ENCODE peak calls at places on chromosomes 7 and 10, in ten cellular contexts. J is upper lobe of right lung; Q is tibial artery; B is CD4-positive, alpha-beta memory T cell; C is ovary; I is uterus; G is psoas muscle; W is CD8-positive, alpha-beta memory T cell; E is transverse colon; L is cardiac muscle cell. T is an unnamed sample.

GRCh38 chr10:97229322-97229721 is 43.6 kb upstream of the SLIT1 start:
- DNase-seq in J (no peak), Q (no peak), B (no peak), C (no peak), I (no peak), G (no peak), W (no peak), E (no peak), L (no peak), T (no peak)

GRCh38 chr10:2214805-2215204 is 477.5 kb upstream of the ADARB2 start:
- DNase-seq in J (no peak), Q (no peak), B (no peak), C (no peak), I (no peak), G (no peak), W (no peak), E (no peak), L (no peak), T (no peak)

GRCh38 chr10:104054430-104054829 is 31.2 kb downstream of the COL17A1 start:
- DNase-seq in J (no peak), Q (no peak), B (no peak), C (no peak), I (no peak), G (no peak), W (no peak), E (no peak), L (no peak), T (no peak)

GRCh38 chr10:93873427-93874115 is 20.2 kb upstream of the SLC35G1 start:
- DNase-seq in J (no peak), Q (no peak), B (no peak), C (no peak), I (no peak), G (no peak), W (no peak), E (no peak), L (no peak), T (no peak)

GRCh38 chr7:1022356-1022755 is 22.0 kb upstream of the GPR146 start:
- DNase-seq in J (no peak), Q (no peak), B (no peak), C (no peak), I (no peak), G (peak; percentile 12), W (no peak), E (no peak), L (no peak), T (no peak)

GRCh38 chr10:17229016-17229716 is 1.1 kb downstream of the VIM start:
- DNase-seq in J (peak; percentile 91), Q (peak; percentile 94), B (peak; percentile 79), C (peak; percentile 95), I (peak; percentile 93), G (peak; percentile 94), W (peak; percentile 92), E (peak; percentile 82), L (peak; percentile 91), T (peak; percentile 72)

GRCh38 chr10:6292741-6293151 is 90.0 kb downstream of the PFKFB3 start:
- DNase-seq in J (no peak), Q (no peak), B (no peak), C (no peak), I (no peak), G (no peak), W (no peak), E (no peak), L (no peak), T (no peak)

GRCh38 chr10:49328401-49329185 is 29.6 kb downstream of the C10orf71 start:
- DNase-seq in J (no peak), Q (no peak), B (no peak), C (peak; percentile 2), I (no peak), G (no peak), W (no peak), E (no peak), L (no peak), T (no peak)

GRCh38 chr7:22586806-22587180 is 86.8 kb upstream of the STEAP1B start:
- DNase-seq in J (no peak), Q (no peak), B (no peak), C (no peak), I (no peak), G (no peak), W (no peak), E (no peak), L (peak; percentile 67), T (no peak)

GRCh38 chr7:111931016-111931517 is 275.1 kb downstream of the DOCK4 start:
- DNase-seq in J (no peak), Q (no peak), B (no peak), C (no peak), I (no peak), G (no peak), W (no peak), E (no peak), L (no peak), T (no peak)

GRCh38 chr7:132576723-132577089 is 436 bp upstream of the PLXNA4 start:
- DNase-seq in J (no peak), Q (no peak), B (no peak), C (no peak), I (no peak), G (no peak), W (no peak), E (no peak), L (peak; percentile 42), T (no peak)

GRCh38 chr7:25804154-25804553 is 347.8 kb upstream of the NFE2L3 start:
- DNase-seq in J (no peak), Q (no peak), B (no peak), C (no peak), I (no peak), G (no peak), W (no peak), E (no peak), L (no peak), T (no peak)

GRCh38 chr10:71638087-71638576 is 81.4 kb downstream of the C10orf105 start:
- DNase-seq in J (peak; percentile 75), Q (no peak), B (no peak), C (no peak), I (no peak), G (no peak), W (no peak), E (peak; percentile 76), L (no peak), T (no peak)

GRCh38 chr7:159094919-159095915 is 49.5 kb downstream of the VIPR2 start:
- DNase-seq in J (peak; percentile 35), Q (no peak), B (no peak), C (peak; percentile 11), I (no peak), G (no peak), W (no peak), E (no peak), L (no peak), T (no peak)

GRCh38 chr7:159092701-159093121 is 52.0 kb downstream of the VIPR2 start:
- DNase-seq in J (peak; percentile 30), Q (peak; percentile 63), B (no peak), C (no peak), I (no peak), G (no peak), W (no peak), E (peak; percentile 4), L (no peak), T (no peak)

GRCh38 chr7:159093351-159093971 is 51.2 kb downstream of the VIPR2 start:
- DNase-seq in J (peak; percentile 55), Q (no peak), B (no peak), C (peak; percentile 15), I (no peak), G (no peak), W (no peak), E (peak; percentile 5), L (no peak), T (no peak)

GRCh38 chr7:159095979-159096411 is 48.7 kb downstream of the VIPR2 start:
- DNase-seq in J (peak; percentile 53), Q (no peak), B (no peak), C (peak; percentile 10), I (no peak), G (no peak), W (no peak), E (peak; percentile 5), L (no peak), T (no peak)

DNA sequence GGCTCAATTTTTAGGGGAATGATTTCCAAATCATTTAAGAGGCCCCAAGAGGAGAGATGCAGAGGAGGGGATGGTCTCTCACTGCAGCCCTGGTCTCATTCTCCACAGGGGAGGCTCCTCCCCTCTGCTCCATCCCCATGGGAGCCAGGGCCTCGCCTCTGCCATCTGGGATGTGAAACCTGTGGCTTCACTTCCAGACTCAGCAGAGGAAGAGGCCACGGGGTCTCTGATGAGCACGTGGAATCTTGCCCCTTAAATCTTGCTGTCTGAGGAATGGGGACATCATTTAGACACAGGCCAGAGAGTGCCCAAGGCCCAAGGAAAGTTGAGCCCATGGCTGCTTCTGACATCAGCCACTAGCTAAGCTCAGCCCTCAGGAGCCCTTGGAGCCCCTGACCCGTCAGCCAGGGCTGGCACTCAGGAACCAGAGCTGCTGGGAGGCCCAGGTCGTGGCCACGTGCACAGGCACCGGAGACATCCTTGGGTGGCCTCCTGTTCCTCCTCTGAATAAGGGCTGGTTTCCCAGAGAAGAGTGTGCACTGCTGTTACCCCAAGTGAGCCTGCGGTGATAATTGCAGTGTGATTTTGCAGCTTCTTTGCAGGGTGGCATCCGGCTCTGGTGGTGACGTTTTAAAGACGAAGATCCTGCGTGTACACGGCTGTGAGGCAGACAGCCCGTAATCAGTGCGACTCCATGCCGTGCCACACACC is 50.5 kb downstream of the VIPR2 start:
- DNase-seq in J (peak; percentile 40), Q (no peak), B (no peak), C (peak; percentile 12), I (no peak), G (no peak), W (no peak), E (peak; percentile 3), L (no peak), T (no peak)
- H3K9me3 ChIP-seq in J (no peaks in the 10 kb centered on the region), Q (no peaks in the 10 kb centered on the region), B (no peaks in the 10 kb centered on the region), C (no peaks in the 10 kb centered on the region), I (no peaks in the 10 kb centered on the region), G (no peaks in the 10 kb centered on the region), W (no peaks in the 10 kb centered on the region), E (no peaks in the 10 kb centered on the region), L (no peaks in the 10 kb centered on the region), T (no peaks in the 10 kb centered on the region)

DNA sequence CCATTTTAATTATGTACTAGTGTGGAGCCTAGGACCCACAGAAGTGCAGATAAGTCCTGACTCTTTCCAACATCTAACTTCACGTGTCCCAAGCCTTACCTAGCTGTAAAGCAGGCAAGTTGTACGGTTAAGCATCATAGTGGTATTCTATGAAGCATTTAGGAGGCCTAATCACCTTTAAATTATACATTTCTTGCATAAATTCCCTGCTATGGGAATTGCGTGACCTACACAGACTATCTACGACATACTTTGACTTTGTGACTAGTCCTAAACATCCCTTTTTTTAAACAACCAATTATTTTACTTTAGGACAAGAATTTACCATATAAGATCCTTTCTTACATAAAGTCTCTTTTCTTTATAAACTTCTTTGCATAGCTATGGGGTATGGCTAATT is 37.7 kb upstream of the LRGUK start:
- DNase-seq in J (no peak), Q (no peak), B (no peak), C (no peak), I (no peak), G (no peak), W (no peak), E (no peak), L (no peak), T (no peak)
- H3K9me3 ChIP-seq in J (peaks cover 12% of the 10 kb centered on the region), Q (no peaks in the 10 kb centered on the region), B (peaks cover 3% of the 10 kb centered on the region), C (no peaks in the 10 kb centered on the region), I (no peaks in the 10 kb centered on the region), G (no peaks in the 10 kb centered on the region), W (no peaks in the 10 kb centered on the region), E (peaks cover 11% of the 10 kb centered on the region), L (peaks cover 9% of the 10 kb centered on the region), T (peaks cover 3% of the 10 kb centered on the region)

GRCh38 chr7:64706625-64707292 is 40.8 kb downstream of the ZNF107 start:
- DNase-seq in J (no peak), Q (no peak), B (no peak), C (no peak), I (no peak), G (no peak), W (no peak), E (no peak), L (no peak), T (no peak)
- H3K9me3 ChIP-seq in J (peaks cover 58% of the 10 kb centered on the region), Q (peaks cover 8% of the 10 kb centered on the region), B (peaks cover 49% of the 10 kb centered on the region), C (peaks cover 18% of the 10 kb centered on the region), I (no peaks in the 10 kb centered on the region), G (peaks cover 69% of the 10 kb centered on the region), W (peaks cover 58% of the 10 kb centered on the region), E (peaks cover 85% of the 10 kb centered on the region), L (peaks cover 10% of the 10 kb centered on the region), T (peaks cover 46% of the 10 kb centered on the region)

GRCh38 chr7:158401295-158401694 is 186.3 kb downstream of the PTPRN2 start:
- DNase-seq in J (no peak), Q (no peak), B (no peak), C (no peak), I (no peak), G (no peak), W (no peak), E (no peak), L (no peak), T (no peak)
- H3K9me3 ChIP-seq in J (no peaks in the 10 kb centered on the region), Q (no peaks in the 10 kb centered on the region), B (no peaks in the 10 kb centered on the region), C (no peaks in the 10 kb centered on the region), I (no peaks in the 10 kb centered on the region), G (peaks cover 3% of the 10 kb centered on the region), W (peaks cover 7% of the 10 kb centered on the region), E (no peaks in the 10 kb centered on the region), L (no peaks in the 10 kb centered on the region), T (no peaks in the 10 kb centered on the region)